ENCODE peak calls at places on chromosomes 2 and 18, in four cellular contexts. D, M, S and T are unnamed samples.

GRCh38 chr2:240568678-240569522 is 616 bp downstream of the RNPEPL1 start:
- DNase-seq in D (peak), M (no peak), S (no peak), T (no peak)

GRCh38 chr2:85390941-85391669 is 19.1 kb downstream of the CAPG start:
- DNase-seq in D (peak), M (peak), S (peak), T (peak)

GRCh38 chr2:36541891-36542595 is 55.9 kb downstream of the FEZ2 start:
- DNase-seq in D (no peak), M (no peak), S (no peak), T (no peak)

GRCh38 chr2:135667045-135667444 is 74.6 kb upstream of the UBXN4 start:
- DNase-seq in D (peak), M (no peak), S (no peak), T (no peak)

GRCh38 chr18:52341617-52342381 is 1.8 kb downstream of the DCC start:
- DNase-seq in D (no peak), M (peak), S (no peak), T (peak)

GRCh38 chr18:32284284-32284683 is 94.4 kb downstream of the MEP1B start:
- DNase-seq in D (peak), M (no peak), S (no peak), T (no peak)

GRCh38 chr2:18907508-18907907 is 318.1 kb upstream of the NT5C1B start:
- DNase-seq in D (peak), M (no peak), S (no peak), T (no peak)

GRCh38 chr2:220001693-220002260 is 374.3 kb downstream of the SLC4A3 start:
- DNase-seq in D (peak), M (peak), S (no peak), T (no peak)

GRCh38 chr2:29196792-29197788 is 81.9 kb downstream of the CLIP4 start:
- DNase-seq in D (peak), M (peak), S (no peak), T (peak)

GRCh38 chr2:236163483-236164200 is 4.5 kb downstream of the GBX2 start:
- DNase-seq in D (no peak), M (no peak), S (no peak), T (no peak)

GRCh38 chr2:165777522-165778186 is 16.4 kb downstream of the GALNT3 start:
- DNase-seq in D (no peak), M (peak), S (no peak), T (no peak)

GRCh38 chr2:233756429-233757081 is 3.5 kb upstream of the UGT1A1 start:
- DNase-seq in D (no peak), M (no peak), S (no peak), T (no peak)

GRCh38 chr2:70691497-70691896 is 76.5 kb downstream of the ADD2 start:
- DNase-seq in D (no peak), M (no peak), S (no peak), T (peak)

DNA sequence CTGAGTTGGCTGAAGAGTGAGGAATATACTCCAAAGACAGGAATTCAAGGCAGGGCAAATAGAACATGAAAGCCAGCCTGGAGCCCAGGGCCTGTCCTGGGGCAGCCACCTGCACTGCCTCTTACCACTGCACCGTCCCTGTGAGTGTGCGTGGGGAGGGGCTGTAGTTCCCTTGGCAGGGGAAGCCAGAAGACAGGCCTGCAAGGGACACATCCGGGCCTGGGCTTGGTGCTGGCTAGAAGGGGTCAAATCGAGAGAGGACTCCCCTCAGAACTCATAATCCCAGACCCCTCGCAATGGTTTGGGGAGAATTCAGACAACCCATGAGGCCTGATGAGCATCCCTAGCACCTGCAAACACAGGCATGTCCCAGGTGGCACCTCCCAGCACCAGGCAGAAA is 87.0 kb downstream of the HDAC4 start:
- DNase-seq in D (no peak), M (no peak), S (no peak), T (peak)
- H3K56ac ChIP-seq in D (no peak), M (no peak), S (no peak), T (no peak)

DNA sequence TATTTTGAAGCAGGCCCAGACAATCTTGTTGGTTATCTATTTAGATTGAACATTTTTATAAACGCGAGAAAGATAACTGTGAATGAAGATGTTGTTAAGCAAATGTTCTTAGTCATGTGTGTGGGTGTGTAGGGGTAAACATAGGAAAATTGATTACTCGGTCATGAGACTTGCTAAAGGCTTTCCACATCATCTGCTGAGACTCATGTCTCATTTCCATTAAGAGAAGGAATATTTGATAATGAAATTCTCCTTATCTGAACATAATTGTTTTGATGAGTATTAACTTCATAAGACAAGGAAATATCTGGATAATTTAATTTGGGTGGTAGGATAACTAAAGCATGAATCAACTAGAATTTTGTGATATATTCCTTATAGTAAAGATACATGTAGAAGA is 19.7 kb downstream of the CCDC102B start:
- DNase-seq in D (peak), M (no peak), S (no peak), T (no peak)
- H3K56ac ChIP-seq in D (no peak), M (no peak), S (no peak), T (no peak)

GRCh38 chr18:49911414-49911813 is 98.1 kb upstream of the ACAA2 start:
- DNase-seq in D (no peak), M (peak), S (no peak), T (no peak)

GRCh38 chr18:49915352-49915751 is 102.0 kb upstream of the ACAA2 start:
- DNase-seq in D (no peak), M (no peak), S (no peak), T (no peak)

GRCh38 chr18:49910986-49911385 is 97.7 kb upstream of the ACAA2 start:
- DNase-seq in D (no peak), M (peak), S (no peak), T (no peak)

GRCh38 chr18:49910019-49910418 is 96.7 kb upstream of the ACAA2 start:
- DNase-seq in D (no peak), M (no peak), S (no peak), T (no peak)

GRCh38 chr18:49913221-49913620 is 99.9 kb upstream of the ACAA2 start:
- DNase-seq in D (no peak), M (no peak), S (no peak), T (no peak)
- H3K56ac ChIP-seq in D (no peak), M (no peak), S (no peak), T (no peak)

DNA sequence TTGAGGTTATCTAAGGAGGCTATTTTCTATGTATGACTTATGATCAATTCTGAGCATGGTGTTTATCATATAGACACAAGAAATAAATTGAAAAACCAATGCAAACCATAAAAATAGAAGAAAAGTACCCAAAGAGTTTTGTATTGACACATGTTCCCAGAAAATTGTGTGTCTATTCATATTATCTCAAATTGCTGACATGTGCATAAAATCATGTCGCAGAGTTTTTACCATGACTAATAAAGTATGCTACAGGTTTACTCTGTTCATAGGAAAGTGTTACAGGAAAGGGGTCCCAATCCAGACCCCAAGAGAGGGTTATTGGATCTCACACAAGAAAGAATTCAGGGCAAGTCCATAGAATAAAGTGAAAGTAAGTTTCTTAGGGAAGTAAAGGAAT is 290.7 kb upstream of the NRXN1 start:
- DNase-seq in D (no peak), M (no peak), S (no peak), T (no peak)
- H3K56ac ChIP-seq in D (no peak), M (no peak), S (no peak), T (no peak)

DNA sequence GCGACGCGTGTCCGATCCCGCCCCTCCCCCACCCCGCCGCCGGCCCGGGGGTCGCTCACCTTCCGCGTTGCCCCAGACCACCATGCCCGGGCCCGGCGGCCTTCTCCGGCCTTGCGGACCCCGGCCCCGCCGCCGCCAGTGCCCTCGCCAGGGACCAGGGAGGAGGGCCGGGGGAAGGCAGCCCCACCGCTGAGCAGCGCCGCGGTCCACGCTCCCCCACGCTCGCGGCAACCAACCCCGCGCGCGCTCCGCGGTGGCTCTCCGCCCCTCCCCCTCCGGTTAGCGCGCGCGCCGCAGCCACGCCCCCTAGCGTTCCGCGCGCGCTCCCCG is at the start of gene REV1:
- DNase-seq in D (no peak), M (no peak), S (no peak), T (no peak)
- H3K56ac ChIP-seq in D (peak), M (peak), S (peak), T (no peak)

DNA sequence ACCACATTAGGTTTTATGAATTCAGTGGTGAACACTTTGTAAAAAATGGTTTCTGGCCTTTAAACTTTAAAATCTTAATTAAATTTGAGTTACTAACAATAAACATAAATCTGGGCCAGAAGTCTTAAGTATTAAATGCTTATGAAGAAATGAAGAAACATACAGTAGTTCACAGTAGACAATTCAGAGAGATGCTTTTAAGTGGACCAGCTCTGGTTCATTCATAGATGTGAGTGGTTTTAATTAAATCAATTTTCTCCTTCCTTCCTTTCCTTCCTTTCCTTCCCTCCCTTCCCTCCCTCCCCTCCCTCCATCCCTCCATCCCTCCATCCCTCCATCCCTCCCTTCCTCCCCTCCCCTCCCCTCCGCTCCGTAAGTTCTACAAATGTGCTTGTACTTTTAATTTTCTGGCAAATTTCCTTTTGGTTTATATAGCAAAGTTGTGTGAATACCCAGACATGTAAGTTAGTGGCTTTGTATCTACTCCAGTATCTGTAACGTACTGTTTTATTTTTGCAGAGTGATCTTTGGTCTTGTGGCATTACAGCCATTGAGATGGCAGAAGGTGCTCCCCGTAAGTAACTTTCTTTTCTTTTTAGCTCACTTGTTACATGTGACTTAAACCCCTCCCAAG is 136.5 kb downstream of the MAP4K4 start:
- DNase-seq in D (no peak), M (no peak), S (no peak), T (no peak)
- H3K56ac ChIP-seq in D (no peak), M (no peak), S (no peak), T (no peak)

DNA sequence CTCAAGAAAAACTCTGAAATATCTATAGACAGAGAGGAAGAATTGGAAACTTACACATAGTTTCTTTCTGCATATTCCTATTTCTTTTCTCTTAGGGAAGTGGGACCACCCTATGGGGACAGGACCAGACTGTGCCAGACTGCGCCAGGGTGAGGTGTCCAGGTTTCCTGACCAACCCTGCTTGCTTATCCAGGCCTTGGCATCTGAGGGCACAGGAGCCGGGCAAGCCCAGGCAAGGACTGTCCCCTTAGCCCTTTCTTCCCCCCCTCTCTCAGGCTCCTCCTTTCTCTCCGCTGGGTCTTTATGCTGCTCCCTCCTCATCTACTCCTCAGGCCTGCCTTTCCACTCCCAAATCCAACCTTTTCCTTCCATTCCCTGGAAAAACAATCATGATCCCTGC is 27.1 kb downstream of the MAIP1 start:
- DNase-seq in D (no peak), M (no peak), S (no peak), T (no peak)
- H3K56ac ChIP-seq in D (no peak), M (peak), S (no peak), T (no peak)

GRCh38 chr2:30775833-30776232 is 31.4 kb downstream of the CAPN13 start:
- DNase-seq in D (no peak), M (peak), S (no peak), T (peak)
- H3K56ac ChIP-seq in D (no peak), M (no peak), S (no peak), T (no peak)